ENCODE peak calls at places on chromosomes 1 and 21, in eight cellular contexts. Z is astrocyte; C is Panc1; S is lower lobe of right lung; T is sigmoid colon; Y is mammary epithelial cell; G is spleen; B is naive thymus-derived CD4-positive, alpha-beta T cell. V is an unnamed sample.
A peak's percentile ranks its signal among the peaks of the same experiment; 100 is the strongest.

GRCh38 chr1:46183119-46183842 is 7.0 kb upstream of the P3R3URF start:
- DNase-seq in Z (peak; percentile 89), C (peak; percentile 99), S (peak; percentile 70), T (peak; percentile 72), Y (peak; percentile 100), G (no peak), B (no peak), V (peak; percentile 95)

GRCh38 chr1:12677565-12677964 is 33.7 kb downstream of the AADACL4 start:
- DNase-seq in Z (no peak), C (no peak), S (no peak), T (no peak), Y (no peak), G (no peak), B (no peak), V (no peak)

GRCh38 chr1:63799810-63800209 is 26.0 kb downstream of the ROR1 start:
- DNase-seq in Z (peak; percentile 25), C (no peak), S (no peak), T (no peak), Y (no peak), G (no peak), B (no peak), V (no peak)

GRCh38 chr1:232403017-232403714 is 226.8 kb downstream of the SIPA1L2 start:
- DNase-seq in Z (no peak), C (no peak), S (no peak), T (peak; percentile 62), Y (no peak), G (no peak), B (no peak), V (no peak)

GRCh38 chr1:77948841-77949424 is 29.9 kb downstream of the FUBP1 start:
- DNase-seq in Z (peak; percentile 17), C (no peak), S (no peak), T (no peak), Y (peak; percentile 53), G (no peak), B (no peak), V (no peak)

GRCh38 chr1:20185834-20186782 is at the start of the genes PLA2G2C and UBXN10:
- DNase-seq in Z (no peak), C (no peak), S (peak; percentile 83), T (peak; percentile 95), Y (no peak), G (peak; percentile 87), B (peak; percentile 47), V (peak; percentile 82)

GRCh38 chr1:39497570-39497969 is 6.1 kb downstream of the BMP8A start:
- DNase-seq in Z (no peak), C (no peak), S (no peak), T (no peak), Y (no peak), G (no peak), B (no peak), V (no peak)

GRCh38 chr1:232901255-232901654 is 49.2 kb upstream of the NTPCR start:
- DNase-seq in Z (no peak), C (no peak), S (no peak), T (no peak), Y (no peak), G (no peak), B (no peak), V (no peak)

GRCh38 chr21:34219334-34220020 is 144.3 kb upstream of the KCNE2 start:
- DNase-seq in Z (peak; percentile 10), C (no peak), S (no peak), T (no peak), Y (no peak), G (no peak), B (no peak), V (no peak)

GRCh38 chr1:160407819-160408801 is 7.7 kb downstream of the VANGL2 start:
- DNase-seq in Z (peak; percentile 41), C (no peak), S (no peak), T (no peak), Y (peak; percentile 79), G (no peak), B (no peak), V (no peak)

GRCh38 chr1:156551866-156552265 is 20.5 kb downstream of the IQGAP3 start:
- DNase-seq in Z (no peak), C (peak; percentile 57), S (no peak), T (peak; percentile 53), Y (peak; percentile 73), G (no peak), B (no peak), V (no peak)

GRCh38 chr1:91007827-91008226 is 14.0 kb downstream of the ZNF644 start:
- DNase-seq in Z (no peak), C (no peak), S (no peak), T (no peak), Y (no peak), G (no peak), B (no peak), V (no peak)

GRCh38 chr1:111269820-111270406 is 20.7 kb upstream of the CHIA start:
- DNase-seq in Z (no peak), C (no peak), S (no peak), T (no peak), Y (no peak), G (no peak), B (no peak), V (no peak)

GRCh38 chr1:41380979-41381690 is 19.9 kb downstream of the FOXO6 start:
- DNase-seq in Z (no peak), C (no peak), S (no peak), T (peak; percentile 90), Y (no peak), G (no peak), B (no peak), V (peak; percentile 39)

GRCh38 chr1:235867903-235868469 is 1.3 kb upstream of the LYST start:
- DNase-seq in Z (no peak), C (no peak), S (no peak), T (no peak), Y (no peak), G (no peak), B (peak; percentile 86), V (no peak)

GRCh38 chr1:30743584-30744059 is 14.0 kb downstream of the LAPTM5 start:
- DNase-seq in Z (no peak), C (no peak), S (no peak), T (no peak), Y (peak; percentile 81), G (peak; percentile 87), B (peak; percentile 84), V (no peak)

GRCh38 chr1:31007462-31007991 is 58.0 kb downstream of the PUM1 start:
- DNase-seq in Z (peak; percentile 93), C (no peak), S (no peak), T (no peak), Y (peak; percentile 82), G (no peak), B (no peak), V (no peak)

GRCh38 chr21:44315691-44316208 is 15.9 kb downstream of the PFKL start:
- DNase-seq in Z (no peak), C (no peak), S (no peak), T (no peak), Y (no peak), G (no peak), B (no peak), V (no peak)

GRCh38 chr21:28675265-28676041 is 317.2 kb downstream of the LTN1 start:
- DNase-seq in Z (peak; percentile 20), C (no peak), S (no peak), T (no peak), Y (peak; percentile 50), G (no peak), B (no peak), V (no peak)

GRCh38 chr1:23664837-23665795 is 26.5 kb upstream of the RPL11 start:
- DNase-seq in Z (no peak), C (no peak), S (no peak), T (no peak), Y (peak; percentile 29), G (no peak), B (peak; percentile 11), V (no peak)

GRCh38 chr1:201468844-201469644 is at the start of gene PHLDA3:
- DNase-seq in Z (peak; percentile 89), C (no peak), S (peak; percentile 91), T (peak; percentile 98), Y (peak; percentile 93), G (peak; percentile 79), B (no peak), V (peak; percentile 65)

GRCh38 chr1:18681423-18681835 is 50.8 kb downstream of the PAX7 start:
- DNase-seq in Z (peak; percentile 3), C (peak; percentile 41), S (no peak), T (no peak), Y (peak; percentile 52), G (no peak), B (peak; percentile 32), V (no peak)

GRCh38 chr1:163022129-163022528 is 47.0 kb upstream of the RGS4 start:
- DNase-seq in Z (no peak), C (no peak), S (no peak), T (no peak), Y (no peak), G (no peak), B (no peak), V (no peak)

GRCh38 chr1:151132676-151133338 is 13.6 kb downstream of the SEMA6C start:
- DNase-seq in Z (no peak), C (no peak), S (no peak), T (no peak), Y (no peak), G (no peak), B (no peak), V (no peak)

GRCh38 chr1:111654839-111655238 is 35.2 kb downstream of the RAP1A start:
- DNase-seq in Z (no peak), C (no peak), S (no peak), T (no peak), Y (no peak), G (no peak), B (no peak), V (no peak)

GRCh38 chr1:220219136-220219442 is 53.2 kb downstream of the RAB3GAP2 start:
- DNase-seq in Z (no peak), C (no peak), S (no peak), T (no peak), Y (no peak), G (no peak), B (no peak), V (no peak)

GRCh38 chr1:46595127-46595526 is 8.9 kb downstream of the MKNK1 start:
- DNase-seq in Z (no peak), C (no peak), S (peak; percentile 82), T (peak; percentile 85), Y (no peak), G (peak; percentile 86), B (no peak), V (peak; percentile 66)

GRCh38 chr1:9846611-9847171 is 22.9 kb upstream of the CLSTN1 start:
- DNase-seq in Z (no peak), C (no peak), S (no peak), T (no peak), Y (no peak), G (no peak), B (no peak), V (no peak)
- H3K4me1 ChIP-seq in Z (no peaks in the 10 kb centered on the region), C (peaks cover 16% of the 10 kb centered on the region), S (peaks cover 7% of the 10 kb centered on the region), T (peaks cover 6% of the 10 kb centered on the region), Y (peaks cover 28% of the 10 kb centered on the region), G (peaks cover 17% of the 10 kb centered on the region), B (no peaks in the 10 kb centered on the region), V (no peaks in the 10 kb centered on the region)

GRCh38 chr1:119687391-119688079 is 24.2 kb upstream of the PHGDH start:
- DNase-seq in Z (no peak), C (no peak), S (no peak), T (no peak), Y (peak; percentile 81), G (no peak), B (no peak), V (no peak)
- H3K4me1 ChIP-seq in Z (no peaks in the 10 kb centered on the region), C (no peaks in the 10 kb centered on the region), S (no peaks in the 10 kb centered on the region), T (no peaks in the 10 kb centered on the region), Y (peaks cover 32% of the 10 kb centered on the region), G (no peaks in the 10 kb centered on the region), B (no peaks in the 10 kb centered on the region), V (no peaks in the 10 kb centered on the region)

GRCh38 chr1:3311711-3312110 is 142.8 kb upstream of the ARHGEF16 start:
- DNase-seq in Z (no peak), C (no peak), S (no peak), T (no peak), Y (no peak), G (no peak), B (no peak), V (no peak)
- H3K4me1 ChIP-seq in Z (peaks cover 49% of the 10 kb centered on the region), C (peaks cover 46% of the 10 kb centered on the region), S (peaks cover 33% of the 10 kb centered on the region), T (peaks cover 37% of the 10 kb centered on the region), Y (peaks cover 3% of the 10 kb centered on the region), G (peaks cover 18% of the 10 kb centered on the region), B (no peaks in the 10 kb centered on the region), V (no peaks in the 10 kb centered on the region)

GRCh38 chr1:32199043-32199716 is 1.2 kb upstream of the CCDC28B start:
- DNase-seq in Z (no peak), C (no peak), S (no peak), T (no peak), Y (no peak), G (no peak), B (no peak), V (no peak)
- H3K4me1 ChIP-seq in Z (peaks cover 22% of the 10 kb centered on the region), C (peaks cover 51% of the 10 kb centered on the region), S (peaks cover 26% of the 10 kb centered on the region), T (peaks cover 23% of the 10 kb centered on the region), Y (peaks cover 15% of the 10 kb centered on the region), G (peaks cover 43% of the 10 kb centered on the region), B (peaks cover 36% of the 10 kb centered on the region), V (no peaks in the 10 kb centered on the region)